ENCODE peak calls at places on chromosomes 2 and 18, in eight cellular contexts. U is neuronal stem cell; J is astrocyte; V is Panc1; Z is BE2C; C is H4; T is caudate nucleus; Q is activated CD8-positive, alpha-beta memory T cell treated with anti-CD3 and anti-CD28 coated beads for 1 hour. I is an unnamed sample.

GRCh38 chr2:241724259-241724974 is 10.0 kb upstream of the D2HGDH start:
- DNase-seq in T (no peak), Q (no peak), Z (no peak), V (no peak), U (no peak), J (no peak), C (peak; percentile 3), I (no peak)

GRCh38 chr18:22348521-22349316 is 69.0 kb downstream of the CTAGE1 start:
- DNase-seq in Z (no peak), T (no peak), U (no peak), C (peak; percentile 73), Q (no peak), J (peak; percentile 82), V (no peak), I (no peak)

GRCh38 chr2:12879649-12880048 is 162.9 kb downstream of the TRIB2 start:
- DNase-seq in Q (no peak), J (no peak), Z (no peak), U (no peak), C (no peak), V (no peak), T (no peak), I (no peak)

GRCh38 chr2:230358305-230358704 is 31.3 kb downstream of the SP140L start:
- DNase-seq in J (peak; percentile 14), V (no peak), Z (no peak), T (no peak), U (no peak), C (no peak), Q (no peak), I (no peak)

GRCh38 chr2:231452799-231453508 is 11.3 kb downstream of the NCL start:
- DNase-seq in V (no peak), J (no peak), T (no peak), Z (peak; percentile 35), U (no peak), C (no peak), Q (no peak), I (no peak)

GRCh38 chr2:27158468-27158867 is 9.7 kb downstream of the TCF23 start:
- DNase-seq in J (no peak), T (no peak), V (no peak), C (no peak), Z (no peak), Q (no peak), U (no peak), I (no peak)

GRCh38 chr18:46750626-46751025 is 6.2 kb downstream of the ST8SIA5 start:
- DNase-seq in V (no peak), Q (no peak), T (no peak), J (no peak), Z (no peak), U (no peak), C (no peak), I (no peak)

GRCh38 chr2:157061799-157062198 is 195.7 kb upstream of the GALNT5 start:
- DNase-seq in U (no peak), J (no peak), C (no peak), Z (no peak), T (no peak), Q (no peak), V (no peak), I (no peak)

GRCh38 chr2:30756051-30756719 is 51.1 kb downstream of the CAPN13 start:
- DNase-seq in Z (peak; percentile 86), V (no peak), C (peak; percentile 49), J (no peak), Q (no peak), T (no peak), U (no peak), I (no peak)